ENCODE peak calls at places on chromosomes 4 and X, in five cellular contexts. F, O, Y, B and S are unnamed samples.

GRCh38 chr4:144174401-144175067 is 34.0 kb upstream of the GYPA start:
- DNase-seq in F (no peak), O (peak), Y (no peak), B (peak), S (no peak)

GRCh38 chr4:86264269-86264668 is 95.6 kb downstream of the MAPK10 start:
- DNase-seq in F (no peak), O (no peak), Y (no peak), B (no peak), S (no peak)

GRCh38 chr4:182074842-182075241 is 168.4 kb upstream of the TENM3 start:
- DNase-seq in F (no peak), O (peak), Y (no peak), B (no peak), S (no peak)

GRCh38 chr4:182808673-182809416 is 108.3 kb downstream of the DCTD start:
- DNase-seq in F (no peak), O (no peak), Y (no peak), B (no peak), S (no peak)

GRCh38 chrX:78517124-78517523 is 142.0 kb downstream of the RTL3 start:
- DNase-seq in F (no peak), O (no peak), Y (no peak), B (no peak), S (no peak)

GRCh38 chr4:43103048-43103447 is 210.5 kb downstream of the GRXCR1 start:
- DNase-seq in F (no peak), O (no peak), Y (no peak), B (no peak), S (no peak)

GRCh38 chrX:34770511-34770910 is 113.4 kb upstream of the TMEM47 start:
- DNase-seq in F (no peak), O (no peak), Y (no peak), B (no peak), S (no peak)

GRCh38 chrX:143664302-143664701 is 28.4 kb upstream of the SLITRK4 start:
- DNase-seq in F (no peak), O (peak), Y (no peak), B (no peak), S (no peak)

GRCh38 chr4:122827258-122827887 is 742 bp downstream of the FGF2 start:
- DNase-seq in F (no peak), O (peak), Y (peak), B (no peak), S (peak)

GRCh38 chr4:159248383-159249178 is 145.7 kb downstream of the RAPGEF2 start:
- DNase-seq in F (peak), O (no peak), Y (no peak), B (no peak), S (no peak)

GRCh38 chr4:101102114-101102752 is 245.1 kb downstream of the PPP3CA start:
- DNase-seq in F (no peak), O (no peak), Y (peak), B (no peak), S (peak)

GRCh38 chr4:8072235-8072968 is 86.2 kb downstream of the ABLIM2 start:
- DNase-seq in F (no peak), O (no peak), Y (no peak), B (no peak), S (no peak)

GRCh38 chr4:119589165-119589564 is 39.4 kb downstream of the PDE5A start:
- DNase-seq in F (no peak), O (no peak), Y (no peak), B (no peak), S (no peak)

GRCh38 chr4:16238304-16238703 is 12.0 kb upstream of the TAPT1 start:
- DNase-seq in F (no peak), O (no peak), Y (no peak), B (no peak), S (no peak)

GRCh38 chr4:17276821-17277220 is 235.1 kb downstream of the QDPR start:
- DNase-seq in F (no peak), O (no peak), Y (peak), B (no peak), S (no peak)

GRCh38 chr4:152957437-152958185 is 21.5 kb downstream of the FHDC1 start:
- DNase-seq in F (no peak), O (no peak), Y (peak), B (no peak), S (peak)

GRCh38 chrX:12304261-12304660 is 166.0 kb downstream of the FRMPD4 start:
- DNase-seq in F (no peak), O (no peak), Y (no peak), B (no peak), S (no peak)

GRCh38 chr4:142707397-142707796 is 138.7 kb downstream of the INPP4B start:
- DNase-seq in F (no peak), O (no peak), Y (no peak), B (no peak), S (no peak)

GRCh38 chr4:133476064-133476463 is 327.0 kb downstream of the PCDH10 start:
- DNase-seq in F (no peak), O (no peak), Y (no peak), B (no peak), S (no peak)

GRCh38 chr4:138761638-138762205 is 253.9 kb upstream of the NOCT start:
- DNase-seq in F (no peak), O (no peak), Y (no peak), B (no peak), S (no peak)